ENCODE peak calls at places on chromosome 21, in eight cellular contexts. R is CD8-positive, alpha-beta memory T cell; O is neuronal stem cell; A is neural progenitor cell; B is breast epithelium; V is heart left ventricle; Z is RWPE2; C is A549. U is an unnamed sample.
A peak's percentile ranks its signal among the peaks of the same experiment; 100 is the strongest.

GRCh38 chr21:41779659-41780058 is 12.8 kb upstream of the RIPK4 start:
- DNase-seq in R (no peak), O (no peak), A (no peak), B (no peak), V (no peak), Z (no peak), C (no peak), U (no peak)

GRCh38 chr21:34892196-34892595 is 156.9 kb downstream of the RUNX1 start:
- DNase-seq in R (no peak), O (no peak), A (no peak), B (no peak), V (no peak), Z (no peak), C (no peak), U (no peak)

GRCh38 chr21:46124083-46124925 is 26.4 kb downstream of the COL6A2 start:
- DNase-seq in R (peak; percentile 0), O (no peak), A (no peak), B (no peak), V (peak; percentile 24), Z (no peak), C (no peak), U (no peak)

GRCh38 chr21:37028579-37028978 is 22.1 kb downstream of the RIPPLY3 start:
- DNase-seq in R (no peak), O (no peak), A (no peak), B (no peak), V (no peak), Z (no peak), C (peak; percentile 4), U (no peak)

GRCh38 chr21:42010507-42011493 is 640 bp upstream of the ZBTB21 start:
- DNase-seq in R (peak; percentile 7), O (peak; percentile 17), A (peak; percentile 74), B (peak; percentile 17), V (no peak), Z (no peak), C (no peak), U (peak; percentile 38)

GRCh38 chr21:41966872-41967621 is 13.2 kb upstream of the C2CD2 start:
- DNase-seq in R (no peak), O (no peak), A (no peak), B (peak; percentile 7), V (no peak), Z (no peak), C (no peak), U (no peak)

GRCh38 chr21:45979141-45979631 is 2.4 kb upstream of the COL6A1 start:
- DNase-seq in R (no peak), O (no peak), A (no peak), B (no peak), V (no peak), Z (peak; percentile 49), C (no peak), U (no peak)

GRCh38 chr21:41130883-41131282 is 37.1 kb upstream of the BACE2 start:
- DNase-seq in R (no peak), O (no peak), A (no peak), B (no peak), V (no peak), Z (no peak), C (no peak), U (no peak)

GRCh38 chr21:16116798-16117197 is 387.0 kb downstream of the USP25 start:
- DNase-seq in R (no peak), O (no peak), A (no peak), B (no peak), V (no peak), Z (no peak), C (peak; percentile 45), U (no peak)

GRCh38 chr21:14542638-14543037 is 3.5 kb downstream of the SAMSN1 start:
- DNase-seq in R (no peak), O (no peak), A (no peak), B (no peak), V (no peak), Z (no peak), C (no peak), U (no peak)

GRCh38 chr21:36005018-36005417 is 55.3 kb downstream of the SETD4 start:
- DNase-seq in R (no peak), O (no peak), A (no peak), B (no peak), V (no peak), Z (no peak), C (peak; percentile 5), U (no peak)

GRCh38 chr21:30882907-30883597 is 1.7 kb upstream of the KRTAP11-1 start:
- DNase-seq in R (no peak), O (no peak), A (no peak), B (no peak), V (no peak), Z (no peak), C (no peak), U (no peak)

GRCh38 chr21:46180079-46180722 is 4.1 kb downstream of the SPATC1L start:
- DNase-seq in R (no peak), O (no peak), A (no peak), B (peak; percentile 7), V (no peak), Z (no peak), C (no peak), U (no peak)

GRCh38 chr21:42440187-42440792 is 36.6 kb downstream of the UBASH3A start:
- DNase-seq in R (no peak), O (no peak), A (no peak), B (no peak), V (no peak), Z (no peak), C (no peak), U (no peak)

GRCh38 chr21:34255073-34255472 is 108.7 kb upstream of the KCNE2 start:
- DNase-seq in R (no peak), O (no peak), A (no peak), B (no peak), V (no peak), Z (no peak), C (no peak), U (no peak)

GRCh38 chr21:9735421-9735961 is 785.9 kb upstream of the TPTE start:
- DNase-seq in R (no peak), O (no peak), A (no peak), B (no peak), V (no peak), Z (no peak), C (no peak), U (no peak)
- H3K9me3 ChIP-seq in R (peaks cover 4% of the 10 kb centered on the region), O (no peaks in the 10 kb centered on the region), A (peaks cover 82% of the 10 kb centered on the region), B (peaks cover 44% of the 10 kb centered on the region), V (no peaks in the 10 kb centered on the region), Z (peaks cover 17% of the 10 kb centered on the region), C (no peaks in the 10 kb centered on the region), U (no peaks in the 10 kb centered on the region)

GRCh38 chr21:29315155-29315749 is 16.5 kb downstream of the BACH1 start:
- DNase-seq in R (no peak), O (no peak), A (no peak), B (no peak), V (no peak), Z (no peak), C (no peak), U (no peak)

GRCh38 chr21:29318354-29318753 is 19.6 kb downstream of the BACH1 start:
- DNase-seq in R (no peak), O (no peak), A (no peak), B (no peak), V (no peak), Z (no peak), C (no peak), U (no peak)

GRCh38 chr21:29316029-29316742 is 17.5 kb downstream of the BACH1 start:
- DNase-seq in R (no peak), O (no peak), A (no peak), B (no peak), V (no peak), Z (no peak), C (no peak), U (no peak)

GRCh38 chr21:29313662-29314408 is 15.1 kb downstream of the BACH1 start:
- DNase-seq in R (no peak), O (no peak), A (no peak), B (no peak), V (no peak), Z (no peak), C (no peak), U (no peak)

GRCh38 chr21:29316806-29317205 is 18.1 kb downstream of the BACH1 start:
- DNase-seq in R (no peak), O (no peak), A (no peak), B (no peak), V (no peak), Z (no peak), C (no peak), U (no peak)
- H3K9me3 ChIP-seq in R (no peaks in the 10 kb centered on the region), O (peaks cover 16% of the 10 kb centered on the region), A (no peaks in the 10 kb centered on the region), B (no peaks in the 10 kb centered on the region), V (no peaks in the 10 kb centered on the region), Z (no peaks in the 10 kb centered on the region), C (no peaks in the 10 kb centered on the region), U (peaks cover 5% of the 10 kb centered on the region)

DNA sequence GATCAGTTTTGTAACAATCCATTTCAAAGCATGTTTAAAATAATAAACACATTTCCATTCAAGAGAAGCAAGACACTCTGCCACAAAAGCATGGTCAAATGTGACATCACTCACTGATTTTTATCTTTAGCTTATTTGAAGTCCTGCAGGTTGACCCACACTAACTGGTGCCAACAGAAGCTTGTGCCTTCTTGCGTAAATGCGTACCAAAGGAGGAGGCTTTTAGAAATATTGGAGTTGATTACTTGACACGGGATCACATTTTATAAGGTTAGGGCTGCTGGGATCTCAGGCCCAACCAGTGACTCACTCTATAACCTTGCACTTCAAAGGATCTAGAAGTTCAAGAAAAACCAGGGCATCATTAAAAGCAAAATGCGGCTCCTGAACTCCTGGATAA is 203.6 kb downstream of the PCP4 start:
- DNase-seq in R (no peak), O (no peak), A (no peak), B (no peak), V (no peak), Z (no peak), C (no peak), U (no peak)
- H3K9me3 ChIP-seq in R (no peaks in the 10 kb centered on the region), O (no peaks in the 10 kb centered on the region), A (no peaks in the 10 kb centered on the region), B (no peaks in the 10 kb centered on the region), V (no peaks in the 10 kb centered on the region), Z (no peaks in the 10 kb centered on the region), C (no peaks in the 10 kb centered on the region), U (no peaks in the 10 kb centered on the region)

DNA sequence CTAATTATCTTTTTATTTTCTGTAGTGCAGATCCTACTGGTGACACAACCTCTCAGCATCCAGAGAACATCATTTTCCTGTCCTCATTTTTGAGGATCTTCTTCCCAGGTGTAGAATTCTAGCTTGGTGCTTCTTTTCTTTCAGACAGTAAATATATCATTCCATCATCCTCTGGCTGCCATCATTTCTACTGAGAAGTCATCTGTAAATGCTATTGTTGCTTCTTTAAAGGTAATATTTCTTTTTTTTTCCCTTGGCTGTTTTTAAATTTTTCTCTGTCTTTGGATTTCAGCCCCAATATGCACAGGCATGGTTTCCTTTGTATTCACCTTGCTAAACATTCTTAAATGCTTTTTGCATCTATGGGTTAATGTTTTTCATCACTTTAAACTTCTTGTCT is 3.3 kb upstream of the KRTAP10-9 start:
- DNase-seq in R (no peak), O (no peak), A (no peak), B (no peak), V (no peak), Z (no peak), C (no peak), U (no peak)
- H3K9me3 ChIP-seq in R (peaks cover 7% of the 10 kb centered on the region), O (peaks cover 8% of the 10 kb centered on the region), A (peaks cover 13% of the 10 kb centered on the region), B (peaks cover 38% of the 10 kb centered on the region), V (peaks cover 7% of the 10 kb centered on the region), Z (peaks cover 13% of the 10 kb centered on the region), C (peaks cover 17% of the 10 kb centered on the region), U (peaks cover 4% of the 10 kb centered on the region)